ENCODE peak calls at places on chromosomes 12 and 14, in ten cellular contexts. K is WTC11; V is ELR; Y is heart right ventricle; O is K562; U is heart left ventricle; N is activated CD8-positive, alpha-beta T cell treated with anti-CD3 and anti-CD28 coated beads for 36 hours; X is NCI-H1092; T is effector CD4-positive, alpha-beta T cell; H is GM04503. D is an unnamed sample.

GRCh38 chr14:60356921-60357550 is 108.0 kb downstream of the PPM1A start:
- DNase-seq in U (no peak), Y (no peak), X (peak), V (no peak), N (no peak), T (no peak), H (no peak), K (peak), O (no peak), D (peak)

GRCh38 chr12:117119592-117120198 is 20.5 kb upstream of the TESC start:
- DNase-seq in V (peak), K (peak), N (peak), Y (no peak), O (peak), T (no peak), X (no peak), U (no peak), H (no peak), D (peak)

GRCh38 chr14:77266336-77266735 is 4.7 kb downstream of the NGB start:
- DNase-seq in K (no peak), Y (no peak), N (no peak), X (no peak), O (no peak), T (no peak), H (no peak), U (no peak), V (no peak), D (no peak)

GRCh38 chr12:7915911-7916403 is 20.0 kb downstream of the SLC2A3 start:
- DNase-seq in H (no peak), K (peak), U (no peak), N (peak), T (no peak), Y (no peak), O (no peak), X (no peak), V (no peak), D (no peak)

GRCh38 chr12:19873146-19873545 is 433.9 kb downstream of the AEBP2 start:
- DNase-seq in N (no peak), V (no peak), Y (no peak), X (no peak), U (no peak), H (no peak), K (no peak), O (no peak), T (no peak), D (no peak)

GRCh38 chr12:6186114-6186827 is 13.9 kb upstream of the CD9 start:
- DNase-seq in U (no peak), T (no peak), H (no peak), N (no peak), K (no peak), O (no peak), V (no peak), X (no peak), Y (no peak), D (no peak)

GRCh38 chr12:24172773-24173447 is 223.4 kb upstream of the SOX5 start:
- DNase-seq in T (no peak), X (no peak), H (no peak), V (no peak), K (no peak), Y (no peak), O (no peak), N (no peak), U (no peak), D (no peak)

GRCh38 chr14:35435177-35435576 is 30.6 kb upstream of the NFKBIA start:
- DNase-seq in H (no peak), X (no peak), V (peak), K (no peak), N (no peak), U (no peak), T (no peak), Y (no peak), O (peak), D (no peak)

GRCh38 chr14:74486164-74486563 is 6.9 kb downstream of the NPC2 start:
- DNase-seq in Y (no peak), N (no peak), K (no peak), X (no peak), V (no peak), U (no peak), T (no peak), O (no peak), H (no peak), D (no peak)

GRCh38 chr12:123401753-123402683 is 18.1 kb downstream of the KMT5A start:
- DNase-seq in N (no peak), U (no peak), K (peak), H (no peak), T (no peak), Y (no peak), O (no peak), X (no peak), V (no peak), D (peak)

GRCh38 chr14:76710093-76711010 is 50.9 kb upstream of the VASH1 start:
- DNase-seq in Y (peak), V (peak), X (peak), U (peak), O (peak), H (no peak), K (no peak), N (peak), T (peak), D (no peak)

GRCh38 chr12:53695148-53696138 is 19.6 kb upstream of the ATP5MC2 start:
- DNase-seq in X (no peak), T (peak), V (peak), U (no peak), O (peak), N (peak), H (no peak), K (peak), Y (no peak), D (no peak)

GRCh38 chr12:93742086-93742934 is 65.1 kb downstream of the CRADD start:
- DNase-seq in K (peak), X (peak), N (peak), T (peak), U (peak), H (peak), Y (peak), O (peak), V (peak), D (peak)

D was measured in NT2/D1.